ENCODE peak calls at places on chromosome 4, in four cellular contexts. F, Q, J and D are unnamed samples.

GRCh38 chr4:75179510-75179909 is 246.6 kb downstream of the PARM1 start:
- DNase-seq in F (no peak), Q (no peak), J (no peak), D (no peak)

GRCh38 chr4:40804598-40804997 is 54.8 kb downstream of the NSUN7 start:
- DNase-seq in F (no peak), Q (no peak), J (no peak), D (no peak)

GRCh38 chr4:151316645-151317044 is 8.8 kb downstream of the SH3D19 start:
- DNase-seq in F (no peak), Q (no peak), J (no peak), D (no peak)

GRCh38 chr4:158079661-158080060 is 93.2 kb downstream of the GASK1B start:
- DNase-seq in F (no peak), Q (no peak), J (no peak), D (no peak)

GRCh38 chr4:78818530-78818929 is 42.4 kb downstream of the BMP2K start:
- DNase-seq in F (no peak), Q (no peak), J (no peak), D (no peak)

GRCh38 chr4:8224596-8225289 is 25.7 kb downstream of the SH3TC1 start:
- DNase-seq in F (no peak), Q (no peak), J (no peak), D (no peak)

GRCh38 chr4:80065601-80066000 is 7.4 kb downstream of the ANTXR2 start:
- DNase-seq in F (no peak), Q (no peak), J (no peak), D (no peak)

GRCh38 chr4:147479817-147480216 is 1.1 kb upstream of the EDNRA start:
- DNase-seq in F (no peak), Q (no peak), J (no peak), D (no peak)

GRCh38 chr4:73613130-73613529 is 7.1 kb downstream of the RASSF6 start:
- DNase-seq in F (no peak), Q (no peak), J (no peak), D (no peak)

GRCh38 chr4:139619644-139620043 is 46.0 kb upstream of the MGST2 start:
- DNase-seq in F (peak; percentile 37), Q (no peak), J (peak; percentile 47), D (no peak)

GRCh38 chr4:189845145-189845846 is 95.4 kb upstream of the FRG1 start:
- DNase-seq in F (no peak), Q (no peak), J (no peak), D (no peak)

GRCh38 chr4:2333356-2333841 is 71.5 kb upstream of the MXD4 start:
- DNase-seq in F (no peak), Q (peak; percentile 26), J (no peak), D (no peak)

GRCh38 chr4:142801966-142802365 is 44.1 kb downstream of the INPP4B start:
- DNase-seq in F (no peak), Q (no peak), J (no peak), D (no peak)

GRCh38 chr4:76251448-76252270 is at the start of gene FAM47E:
- DNase-seq in F (peak; percentile 34), Q (peak; percentile 90), J (peak; percentile 57), D (no peak)

GRCh38 chr4:78566834-78567501 is 15.4 kb downstream of the ANXA3 start:
- DNase-seq in F (peak; percentile 26), Q (no peak), J (no peak), D (no peak)

GRCh38 chr4:52684896-52685295 is 25.8 kb upstream of the USP46 start:
- DNase-seq in F (no peak), Q (no peak), J (no peak), D (no peak)

GRCh38 chr4:99379571-99379970 is 27.0 kb upstream of the ADH1C start:
- DNase-seq in F (no peak), Q (no peak), J (no peak), D (no peak)

GRCh38 chr4:127734976-127735375 is 4.8 kb downstream of the SLC25A31 start:
- DNase-seq in F (no peak), Q (no peak), J (no peak), D (no peak)

GRCh38 chr4:57154191-57154590 is 44.0 kb upstream of the IGFBP7 start:
- DNase-seq in F (no peak), Q (no peak), J (no peak), D (no peak)

GRCh38 chr4:41600243-41600642 is 62.3 kb downstream of the LIMCH1 start:
- DNase-seq in F (no peak), Q (no peak), J (no peak), D (peak; percentile 12)

GRCh38 chr4:95267081-95267480 is 281.7 kb downstream of the UNC5C start:
- DNase-seq in F (no peak), Q (no peak), J (no peak), D (no peak)

GRCh38 chr4:114417214-114417613 is 181.4 kb upstream of the UGT8 start:
- DNase-seq in F (peak; percentile 6), Q (peak; percentile 3), J (peak; percentile 2), D (peak; percentile 10)

GRCh38 chr4:98659106-98659592 is 738 bp upstream of the TSPAN5 start:
- DNase-seq in F (no peak), Q (no peak), J (no peak), D (no peak)

GRCh38 chr4:189022441-189023035 is 883.3 kb downstream of the TRIML1 start:
- DNase-seq in F (no peak), Q (no peak), J (no peak), D (no peak)

GRCh38 chr4:163200950-163201349 is 34.3 kb upstream of the NAF1 start:
- DNase-seq in F (peak; percentile 36), Q (no peak), J (no peak), D (no peak)

GRCh38 chr4:18075823-18076433 is 54.4 kb upstream of the LCORL start:
- DNase-seq in F (peak; percentile 74), Q (peak; percentile 6), J (peak; percentile 56), D (peak; percentile 52)

GRCh38 chr4:55673424-55673823 is 37.3 kb upstream of the NMU start:
- DNase-seq in F (peak; percentile 35), Q (no peak), J (no peak), D (no peak)

GRCh38 chr4:186627226-186627865 is 72.0 kb upstream of the MTNR1A start:
- DNase-seq in F (no peak), Q (no peak), J (no peak), D (no peak)

GRCh38 chr4:106343865-106344264 is 24.7 kb downstream of the GIMD1 start:
- DNase-seq in F (no peak), Q (no peak), J (no peak), D (no peak)

GRCh38 chr4:4492161-4492847 is 49.5 kb downstream of the STX18 start:
- DNase-seq in F (no peak), Q (no peak), J (no peak), D (no peak)

GRCh38 chr4:36676139-36677050 is 395.0 kb downstream of the DTHD1 start:
- DNase-seq in F (no peak), Q (no peak), J (no peak), D (no peak)

GRCh38 chr4:173652283-173652931 is 122.4 kb upstream of the HAND2 start:
- DNase-seq in F (no peak), Q (no peak), J (no peak), D (no peak)

GRCh38 chr4:90357117-90357710 is 230.0 kb downstream of the CCSER1 start:
- DNase-seq in F (peak; percentile 28), Q (peak; percentile 47), J (peak; percentile 45), D (peak; percentile 74)

GRCh38 chr4:16667464-16667863 is 231.0 kb downstream of the LDB2 start:
- DNase-seq in F (no peak), Q (no peak), J (no peak), D (no peak)

GRCh38 chr4:7041851-7042696 is 1.1 kb upstream of the TADA2B start:
- DNase-seq in F (peak; percentile 61), Q (peak; percentile 72), J (no peak), D (no peak)

GRCh38 chr4:57093816-57094481 is 16.2 kb downstream of the IGFBP7 start:
- DNase-seq in F (no peak), Q (no peak), J (no peak), D (no peak)

GRCh38 chr4:8772499-8773123 is 99.0 kb downstream of the HMX1 start:
- DNase-seq in F (no peak), Q (no peak), J (no peak), D (no peak)

DNA sequence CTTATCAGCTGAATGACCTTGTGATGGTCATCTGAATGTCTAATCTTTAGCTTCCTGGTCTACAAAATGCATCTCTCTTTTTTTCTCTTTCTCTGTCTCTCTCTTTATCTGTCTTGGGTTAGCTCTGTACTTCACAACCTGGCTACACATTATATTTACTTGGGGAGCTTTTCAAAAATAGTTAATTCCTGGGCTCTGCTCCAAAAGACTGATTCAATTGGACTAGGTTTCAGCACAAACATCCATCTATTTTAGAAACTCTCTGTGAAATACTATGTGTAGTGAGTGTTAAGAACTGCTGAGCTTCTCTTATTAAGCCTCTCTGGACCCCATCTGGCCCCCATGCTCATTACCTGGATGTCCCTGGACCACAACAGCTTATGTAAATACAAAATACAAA is 14.6 kb upstream of the BOD1L1 start:
- DNase-seq in F (no peak), Q (no peak), J (no peak), D (no peak)
- H2AFZ ChIP-seq in F (no peak overlapping the region), Q (no peak overlapping the region), J (no peak overlapping the region), D (no peak overlapping the region)

GRCh38 chr4:122046255-122046654 is 94.4 kb upstream of the TRPC3 start:
- DNase-seq in F (no peak), Q (no peak), J (no peak), D (no peak)

GRCh38 chr4:122053186-122053585 is 98.9 kb upstream of the BLTP1 start:
- DNase-seq in F (no peak), Q (no peak), J (no peak), D (no peak)

GRCh38 chr4:122052714-122053113 is 99.4 kb upstream of the BLTP1 start:
- DNase-seq in F (no peak), Q (no peak), J (no peak), D (no peak)

GRCh38 chr4:122047706-122048425 is 96.0 kb upstream of the TRPC3 start:
- DNase-seq in F (no peak), Q (no peak), J (no peak), D (no peak)

GRCh38 chr4:122050836-122051235 is 99.0 kb upstream of the TRPC3 start:
- DNase-seq in F (no peak), Q (no peak), J (no peak), D (no peak)
- TF ChIP-seq ELF1 in F (no peak), Q (no peak), J (no peak), D (no peak)

GRCh38 chr4:88964450-88964849 is 92.5 kb downstream of the FAM13A start:
- DNase-seq in F (no peak), Q (no peak), J (no peak), D (peak; percentile 3)

GRCh38 chr4:88962430-88962829 is 94.6 kb downstream of the FAM13A start:
- DNase-seq in F (no peak), Q (no peak), J (no peak), D (no peak)

GRCh38 chr4:88967883-88968316 is 89.1 kb downstream of the FAM13A start:
- DNase-seq in F (no peak), Q (no peak), J (no peak), D (no peak)

GRCh38 chr4:88963817-88964216 is 93.2 kb downstream of the FAM13A start:
- DNase-seq in F (no peak), Q (no peak), J (no peak), D (no peak)

DNA sequence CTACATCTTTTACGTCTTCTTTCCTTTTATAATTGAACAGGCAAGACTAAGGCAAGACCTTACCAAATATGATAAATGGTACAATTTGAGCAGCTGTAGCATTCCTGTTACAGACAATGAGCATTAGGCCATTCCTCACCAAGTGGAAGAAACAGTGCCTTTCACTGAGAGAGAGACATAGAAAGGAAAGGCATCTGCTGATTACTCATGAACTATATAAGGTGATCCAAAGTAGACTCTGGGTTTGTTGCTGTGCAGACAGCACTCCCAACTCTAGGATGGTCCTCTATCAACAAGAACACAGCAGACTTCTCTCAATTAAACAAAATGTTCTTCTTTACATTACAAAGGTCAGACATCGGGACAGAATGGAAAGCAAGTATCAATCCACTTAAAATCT is 91.9 kb downstream of the FAM13A start:
- DNase-seq in F (no peak), Q (no peak), J (no peak), D (no peak)
- TF ChIP-seq POLR2AphosphoS5 in F (no peak), Q (no peak), J (no peak), D (no peak)

GRCh38 chr4:11821774-11822430 is 393.2 kb upstream of the HS3ST1 start:
- DNase-seq in F (no peak), Q (no peak), J (no peak), D (no peak)
- H2AFZ ChIP-seq in F (no peak overlapping the region), Q (no peak overlapping the region), J (no peak overlapping the region), D (no peak overlapping the region)